ENCODE peak calls at places on chromosome 20, in four cellular contexts. D is K562, M is GM12878, Y is HepG2. R is an unnamed sample.

GRCh38 chr20:61753196-61753942 is 312.3 kb downstream of the TAF4 start:
- DNase-seq in D (no peak), M (no peak), Y (no peak), R (no peak)

GRCh38 chr20:58481541-58482021 is 33.6 kb downstream of the APCDD1L start:
- DNase-seq in D (peak), M (no peak), Y (peak), R (peak)

GRCh38 chr20:50277460-50278376 is 87.1 kb downstream of the CEBPB start:
- DNase-seq in D (no peak), M (no peak), Y (no peak), R (no peak)

GRCh38 chr20:42484335-42484734 is 705.4 kb downstream of the PTPRT start:
- DNase-seq in D (no peak), M (no peak), Y (no peak), R (no peak)

GRCh38 chr20:57072184-57072583 is 194.3 kb downstream of the BMP7 start:
- DNase-seq in D (no peak), M (no peak), Y (no peak), R (no peak)

GRCh38 chr20:46229478-46229877 is 78.8 kb downstream of the CDH22 start:
- DNase-seq in D (no peak), M (no peak), Y (no peak), R (no peak)

GRCh38 chr20:4435210-4435609 is 286.5 kb upstream of the PRND start:
- DNase-seq in D (no peak), M (no peak), Y (no peak), R (no peak)

GRCh38 chr20:45343867-45344721 is 4.1 kb downstream of the SDC4 start:
- DNase-seq in D (peak), M (no peak), Y (peak), R (no peak)

GRCh38 chr20:3818155-3819151 is 1.9 kb upstream of the AP5S1 start:
- DNase-seq in D (peak), M (no peak), Y (peak), R (peak)

DNA sequence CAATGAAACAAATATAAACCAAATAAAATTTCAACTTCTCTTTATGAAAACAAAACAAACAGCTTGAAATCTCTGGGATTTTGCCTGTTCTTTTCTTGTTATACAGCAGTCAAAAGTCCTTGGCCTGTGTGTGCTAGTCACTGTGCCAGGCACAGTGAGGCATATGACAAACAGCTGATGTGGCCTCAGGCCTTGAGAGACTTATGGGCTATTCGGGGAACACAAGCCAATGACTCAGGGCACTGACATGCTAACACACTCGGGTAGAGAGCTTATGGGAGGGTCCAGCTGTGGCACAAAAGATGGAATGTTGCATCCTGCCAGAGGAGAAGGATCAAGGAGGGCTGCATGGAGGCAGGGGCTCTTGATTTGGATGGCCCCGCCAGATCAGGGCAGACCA is 95.4 kb upstream of the NKX2-2 start:
- DNase-seq in D (no peak), M (no peak), Y (peak), R (no peak)
- TF ChIP-seq TARDBP in D (no peak), M (no peak), Y (no peak), R (no peak)

GRCh38 chr20:59737816-59738215 is 133.5 kb downstream of the PHACTR3 start:
- DNase-seq in D (no peak), M (no peak), Y (no peak), R (no peak)

GRCh38 chr20:59738851-59739250 is 134.5 kb downstream of the PHACTR3 start:
- DNase-seq in D (no peak), M (no peak), Y (no peak), R (no peak)

GRCh38 chr20:59735917-59736316 is 131.6 kb downstream of the PHACTR3 start:
- DNase-seq in D (no peak), M (no peak), Y (no peak), R (no peak)

GRCh38 chr20:59736366-59736765 is 132.0 kb downstream of the PHACTR3 start:
- DNase-seq in D (no peak), M (no peak), Y (no peak), R (no peak)

DNA sequence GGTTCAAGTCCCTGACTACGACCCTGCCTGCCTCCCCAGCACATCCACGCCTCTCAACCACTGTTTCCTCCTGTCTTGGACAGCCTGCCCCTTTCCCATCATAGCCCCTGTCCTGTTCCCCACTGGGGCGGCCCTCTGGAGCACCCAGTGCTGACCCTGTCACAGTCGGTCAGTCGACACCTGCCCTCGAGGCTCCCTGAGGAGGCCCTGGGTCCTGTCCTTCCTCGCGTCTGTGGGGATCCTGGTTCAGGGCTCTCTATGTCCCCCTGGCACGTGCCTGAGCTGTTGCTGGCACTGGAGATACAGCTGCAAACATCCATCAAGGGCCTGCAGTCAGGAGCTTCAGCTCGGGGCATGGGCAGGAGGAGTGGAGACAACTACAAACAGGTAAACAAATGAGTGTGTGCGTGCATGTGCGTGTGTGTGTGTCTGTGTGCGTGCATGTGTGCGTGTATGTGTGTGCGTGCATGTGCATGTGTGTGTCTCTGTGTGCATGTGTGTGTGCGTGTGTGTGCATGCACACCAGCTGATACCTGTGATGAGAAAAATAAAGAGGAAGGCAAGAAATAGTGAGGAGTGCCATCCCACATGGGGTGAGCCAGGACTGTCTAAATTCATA is 132.8 kb downstream of the PHACTR3 start:
- DNase-seq in D (no peak), M (no peak), Y (no peak), R (no peak)
- TF ChIP-seq SP1 in D (no peak), M (no peak), Y (no peak), R (no peak)

DNA sequence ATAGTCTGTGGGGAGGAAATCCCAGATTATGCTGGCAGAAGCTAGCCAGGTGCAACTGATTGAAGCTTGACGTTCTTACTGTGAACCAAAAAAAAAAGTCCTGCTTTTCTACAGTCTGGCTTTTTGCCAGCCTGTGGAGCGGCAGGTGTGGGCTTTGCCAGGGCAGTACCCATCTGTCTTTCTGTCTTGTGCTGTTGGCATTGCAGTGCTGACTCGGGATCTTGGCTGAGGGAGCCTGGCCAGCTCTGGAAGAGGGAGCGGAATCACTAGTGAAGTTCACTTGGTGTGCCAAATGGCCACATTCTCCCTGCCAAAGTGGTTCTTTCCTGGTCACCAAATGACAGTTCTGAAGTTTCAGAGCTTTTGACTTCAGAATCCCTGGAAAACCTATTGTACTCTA is 5.0 kb downstream of the KIF3B start:
- DNase-seq in D (no peak), M (no peak), Y (no peak), R (no peak)
- TF ChIP-seq TARDBP in D (no peak), M (no peak), Y (no peak), R (no peak)

GRCh38 chr20:25299801-25300200 is 51.9 kb downstream of the PYGB start:
- DNase-seq in D (no peak), M (no peak), Y (no peak), R (no peak)
- TF ChIP-seq SP1 in D (no peak), M (no peak), Y (no peak), R (no peak)

GRCh38 chr20:10094566-10095173 is 59.9 kb downstream of the ANKEF1 start:
- DNase-seq in D (no peak), M (no peak), Y (no peak), R (no peak)
- TF ChIP-seq TARDBP in D (no peak), M (no peak), Y (no peak), R (no peak)

DNA sequence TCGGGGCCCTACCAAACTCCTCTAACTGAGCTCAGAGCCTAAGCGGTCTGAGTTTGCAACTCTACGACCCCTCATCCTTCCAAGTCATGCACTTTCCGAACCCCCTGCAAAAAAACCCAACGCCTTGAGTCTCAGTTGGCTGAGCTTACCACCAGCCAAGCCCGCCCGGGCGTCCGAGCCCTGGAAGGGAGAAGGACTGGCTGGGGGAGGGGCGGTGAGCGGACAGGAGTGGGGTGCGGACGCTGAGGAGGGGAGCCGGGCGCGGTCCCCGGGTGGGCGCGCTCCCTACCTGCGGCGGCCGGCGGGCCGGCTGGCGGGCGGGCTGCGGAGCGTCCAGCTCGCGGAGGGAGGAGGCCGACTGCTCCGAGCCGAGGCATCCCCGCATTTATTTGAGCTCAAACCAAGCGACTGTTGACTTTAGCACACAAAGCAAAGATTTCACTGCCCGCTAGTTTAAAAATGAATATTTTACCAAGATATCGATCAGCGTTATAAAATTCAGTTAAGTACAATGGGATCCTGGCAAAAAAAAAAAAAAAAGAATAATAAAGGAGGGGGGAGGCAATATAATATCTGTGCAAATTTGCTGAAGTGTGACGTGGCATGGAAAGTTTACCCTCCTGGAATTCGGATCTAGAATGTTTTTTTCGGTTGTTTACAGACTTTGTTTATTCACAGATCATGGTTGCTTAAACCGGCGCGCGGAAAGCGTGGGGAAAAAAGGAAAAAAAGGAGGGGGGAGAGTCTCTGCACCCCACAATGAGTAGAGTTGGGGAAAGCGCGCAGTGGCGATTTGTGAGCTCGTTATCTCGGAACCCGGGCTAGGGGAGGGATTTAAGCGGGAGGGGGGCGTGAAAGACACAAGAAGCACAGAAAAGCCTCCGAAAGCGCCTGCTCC is 5.9 kb downstream of the FOXA2 start:
- DNase-seq in D (no peak), M (no peak), Y (peak), R (no peak)
- TF ChIP-seq SP1 in D (no peak), M (no peak), Y (no peak), R (no peak)

GRCh38 chr20:18679020-18679419 is 91.2 kb downstream of the DTD1 start:
- DNase-seq in D (no peak), M (no peak), Y (no peak), R (no peak)
- TF ChIP-seq TARDBP in D (no peak), M (no peak), Y (no peak), R (no peak)

GRCh38 chr20:62779417-62779685 is 16.9 kb upstream of the MRGBP start:
- DNase-seq in D (no peak), M (no peak), Y (no peak), R (no peak)

GRCh38 chr20:62780696-62781095 is 15.6 kb upstream of the MRGBP start:
- DNase-seq in D (no peak), M (no peak), Y (no peak), R (no peak)

GRCh38 chr20:62782149-62782892 is 14.0 kb upstream of the MRGBP start:
- DNase-seq in D (no peak), M (no peak), Y (peak), R (no peak)

GRCh38 chr20:62778601-62779416 is 17.5 kb upstream of the MRGBP start:
- DNase-seq in D (peak), M (no peak), Y (peak), R (no peak)

DNA sequence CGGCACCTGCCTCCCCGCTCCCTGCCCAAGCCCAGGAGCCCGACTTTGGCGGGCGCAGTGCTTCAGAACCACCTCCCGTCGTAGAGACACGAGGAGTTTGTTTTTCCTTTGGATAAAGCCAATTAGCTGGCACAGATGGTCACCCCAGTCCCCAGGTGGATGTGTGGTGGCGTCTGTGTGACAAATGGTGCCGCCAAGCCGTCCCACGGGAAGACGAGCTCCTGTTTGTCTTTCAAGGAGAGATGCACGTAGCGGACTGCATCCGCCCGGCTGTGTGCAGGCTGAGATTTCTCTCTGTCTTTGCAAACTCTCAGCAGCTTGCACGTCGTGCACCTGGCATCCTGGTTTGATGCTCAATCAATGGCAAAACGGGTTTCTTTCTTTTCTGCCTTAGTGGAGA is 16.1 kb upstream of the MRGBP start:
- DNase-seq in D (no peak), M (no peak), Y (no peak), R (no peak)
- TF ChIP-seq SP1 in D (no peak), M (no peak), Y (no peak), R (no peak)

R was measured in HEK293T.